ENCODE peak calls at places on chromosomes 12 and 14, in nine cellular contexts. O is astrocyte of the cerebellum; X is EL; Q is psoas muscle; F is tibial nerve; L is stimulated activated CD8-positive, alpha-beta memory T cell treated with anti-CD3 and anti-CD28 coated beads, Interleukin-4, amount 100 ng/mL, for 24 hours; A is neural progenitor cell; E is activated CD4-positive, alpha-beta T cell treated with anti-CD3 and anti-CD28 coated beads for 4 hours; C is RWPE1. J is an unnamed sample.

GRCh38 chr12:95202691-95203476 is 14.4 kb downstream of the FGD6 start:
- DNase-seq in A (no peak), Q (no peak), O (no peak), X (peak; percentile 27), E (no peak), L (no peak), F (no peak), C (no peak), J (no peak)

GRCh38 chr12:26113194-26113654 is 11.6 kb downstream of the BHLHE41 start:
- DNase-seq in X (no peak), E (no peak), A (peak; percentile 41), L (no peak), F (no peak), Q (no peak), O (no peak), C (no peak), J (no peak)

GRCh38 chr12:6952860-6953416 is 1.8 kb downstream of the PTPN6 start:
- DNase-seq in E (no peak), X (no peak), Q (no peak), F (no peak), L (no peak), O (no peak), C (no peak), A (no peak), J (peak; percentile 67)

GRCh38 chr14:34465069-34465859 is 3.2 kb upstream of the SPTSSA start:
- DNase-seq in X (peak; percentile 28), E (no peak), A (peak; percentile 9), L (no peak), F (no peak), O (no peak), Q (no peak), C (no peak), J (no peak)

GRCh38 chr14:72621387-72622065 is 272.4 kb downstream of the DPF3 start:
- DNase-seq in L (no peak), O (no peak), F (no peak), Q (no peak), C (no peak), E (no peak), A (no peak), X (no peak), J (no peak)

GRCh38 chr14:69055973-69056372 is 76.9 kb upstream of the ACTN1 start:
- DNase-seq in A (no peak), E (no peak), X (no peak), F (no peak), Q (no peak), L (no peak), C (no peak), O (no peak), J (no peak)

GRCh38 chr12:120466560-120467315 is 2.8 kb downstream of the SRSF9 start:
- DNase-seq in C (no peak), O (no peak), X (peak; percentile 62), F (no peak), E (peak; percentile 50), Q (peak; percentile 20), L (no peak), A (peak; percentile 57), J (no peak)

GRCh38 chr14:22471545-22472121 is 117.4 kb downstream of the DAD1 start:
- DNase-seq in O (no peak), L (no peak), E (no peak), A (peak; percentile 69), C (peak; percentile 27), F (no peak), X (peak; percentile 18), Q (no peak), J (no peak)

GRCh38 chr14:92963301-92964123 is 40.6 kb downstream of the CHGA start:
- DNase-seq in E (no peak), F (no peak), L (no peak), Q (peak; percentile 7), C (no peak), X (no peak), A (peak; percentile 53), O (no peak), J (peak; percentile 69)

GRCh38 chr14:94337274-94337673 is 14.1 kb upstream of the SERPINA6 start:
- DNase-seq in Q (no peak), F (no peak), E (no peak), L (no peak), O (no peak), C (no peak), X (peak; percentile 53), A (no peak), J (no peak)

GRCh38 chr14:61145258-61145902 is 135.8 kb downstream of the TMEM30B start:
- DNase-seq in C (peak; percentile 61), E (no peak), O (peak; percentile 77), L (no peak), F (no peak), X (peak; percentile 91), A (no peak), Q (no peak), J (no peak)

GRCh38 chr14:28494196-28494595 is 272.4 kb upstream of the FOXG1 start:
- DNase-seq in X (no peak), C (peak; percentile 74), E (no peak), Q (no peak), A (no peak), O (no peak), F (no peak), L (no peak), J (no peak)

GRCh38 chr14:86450075-86450474 is 920.1 kb downstream of the FLRT2 start:
- DNase-seq in X (no peak), E (no peak), C (no peak), A (no peak), Q (no peak), F (no peak), O (no peak), L (no peak), J (no peak)

GRCh38 chr14:91396959-91397815 is 20.4 kb downstream of the CCDC88C start:
- DNase-seq in E (peak; percentile 38), L (no peak), F (no peak), X (no peak), O (no peak), Q (no peak), A (no peak), C (no peak), J (no peak)

GRCh38 chr12:52614381-52615207 is 3.8 kb downstream of the KRT73 start:
- DNase-seq in A (no peak), L (no peak), E (no peak), Q (no peak), O (no peak), C (no peak), F (no peak), X (no peak), J (no peak)

GRCh38 chr12:95231190-95231589 is 13.6 kb downstream of the VEZT start:
- DNase-seq in E (no peak), X (peak; percentile 11), A (no peak), C (peak; percentile 12), L (no peak), O (no peak), F (no peak), Q (no peak), J (no peak)

GRCh38 chr14:65838565-65838964 is 426.0 kb downstream of the FUT8 start:
- DNase-seq in A (no peak), L (no peak), C (no peak), O (no peak), X (no peak), E (no peak), F (no peak), Q (no peak), J (no peak)

GRCh38 chr12:60042835-60043234 is 447.0 kb downstream of the SLC16A7 start:
- DNase-seq in E (no peak), L (no peak), X (no peak), F (no peak), O (no peak), A (no peak), C (no peak), Q (no peak), J (no peak)

GRCh38 chr12:5546616-5547015 is 114.7 kb downstream of the NTF3 start:
- DNase-seq in X (peak; percentile 94), F (no peak), O (peak; percentile 8), Q (no peak), E (no peak), C (no peak), L (no peak), A (no peak), J (no peak)

GRCh38 chr12:88472248-88472647 is 108.0 kb downstream of the KITLG start:
- DNase-seq in F (no peak), E (no peak), A (no peak), L (no peak), X (peak; percentile 44), O (no peak), Q (no peak), C (peak; percentile 14), J (no peak)

GRCh38 chr12:61546296-61546695 is 713.9 kb upstream of the USP15 start:
- DNase-seq in F (no peak), Q (no peak), O (no peak), E (no peak), C (peak; percentile 28), A (no peak), X (no peak), L (no peak), J (no peak)

GRCh38 chr12:43981726-43982125 is 145.8 kb downstream of the TMEM117 start:
- DNase-seq in C (no peak), O (no peak), Q (no peak), F (no peak), A (no peak), E (no peak), X (no peak), L (no peak), J (no peak)